ENCODE peak calls at places on chromosomes 11 and 22, in eight cellular contexts. L, E, S, U, J, A, V and G are unnamed samples.
A peak's percentile ranks its signal among the peaks of the same experiment; 100 is the strongest.

GRCh38 chr22:40265783-40266182 is 80.5 kb upstream of the ADSL start:
- DNase-seq in L (no peak), E (no peak), S (no peak), U (no peak), J (no peak), A (no peak), V (no peak), G (no peak)

GRCh38 chr11:119509969-119510401 is 87.0 kb upstream of the THY1 start:
- DNase-seq in L (no peak), E (no peak), S (peak; percentile 36), U (peak; percentile 67), J (peak; percentile 18), A (no peak), V (peak; percentile 98), G (no peak)

GRCh38 chr11:92225206-92225562 is 566 bp downstream of the FAT3 start:
- DNase-seq in L (peak; percentile 52), E (no peak), S (no peak), U (no peak), J (no peak), A (no peak), V (no peak), G (peak; percentile 51)

GRCh38 chr11:46202696-46203391 is 74.6 kb upstream of the CREB3L1 start:
- DNase-seq in L (no peak), E (no peak), S (no peak), U (no peak), J (no peak), A (no peak), V (no peak), G (no peak)

GRCh38 chr11:64876226-64876750 is 2.1 kb downstream of the EHD1 start:
- DNase-seq in L (no peak), E (no peak), S (no peak), U (no peak), J (no peak), A (no peak), V (peak; percentile 43), G (no peak)

GRCh38 chr22:48452766-48453165 is 1374.9 kb downstream of the BRD1 start:
- DNase-seq in L (no peak), E (no peak), S (no peak), U (no peak), J (no peak), A (no peak), V (no peak), G (no peak)

GRCh38 chr11:83292709-83293435 is 6.7 kb upstream of the CCDC90B start:
- DNase-seq in L (peak; percentile 95), E (peak; percentile 39), S (peak; percentile 75), U (peak; percentile 84), J (peak; percentile 72), A (peak; percentile 40), V (peak; percentile 93), G (peak; percentile 85)

GRCh38 chr22:17866621-17867020 is 92.4 kb upstream of the BID start:
- DNase-seq in L (no peak), E (no peak), S (no peak), U (no peak), J (no peak), A (no peak), V (no peak), G (no peak)

GRCh38 chr11:1297576-1298473 is 11.6 kb downstream of the TOLLIP start:
- DNase-seq in L (no peak), E (no peak), S (no peak), U (no peak), J (no peak), A (no peak), V (no peak), G (no peak)

GRCh38 chr11:65947133-65947532 is 1.9 kb downstream of the TSGA10IP start:
- DNase-seq in L (peak; percentile 44), E (no peak), S (no peak), U (no peak), J (no peak), A (no peak), V (no peak), G (no peak)

GRCh38 chr11:120867024-120867423 is 156.9 kb upstream of the TBCEL start:
- DNase-seq in L (no peak), E (no peak), S (no peak), U (no peak), J (no peak), A (no peak), V (no peak), G (no peak)

GRCh38 chr11:120867988-120868387 is 155.9 kb upstream of the TBCEL start:
- DNase-seq in L (no peak), E (no peak), S (no peak), U (peak; percentile 50), J (no peak), A (no peak), V (peak; percentile 35), G (no peak)

GRCh38 chr11:120869516-120870011 is 154.3 kb upstream of the TBCEL start:
- DNase-seq in L (no peak), E (no peak), S (peak; percentile 1), U (no peak), J (no peak), A (no peak), V (no peak), G (no peak)

GRCh38 chr11:120867531-120867930 is 156.4 kb upstream of the TBCEL start:
- DNase-seq in L (peak; percentile 49), E (no peak), S (no peak), U (peak; percentile 18), J (no peak), A (no peak), V (no peak), G (no peak)

GRCh38 chr11:120869097-120869496 is 154.8 kb upstream of the TBCEL start:
- DNase-seq in L (no peak), E (no peak), S (no peak), U (no peak), J (no peak), A (no peak), V (no peak), G (no peak)
- H3K4me2 ChIP-seq in L (no peak overlapping the region), E (no peak overlapping the region), S (no peak overlapping the region), U (no peak overlapping the region), J (no peak overlapping the region), A (no peak overlapping the region), V (no peak overlapping the region), G (no peak overlapping the region)

GRCh38 chr22:41562461-41562860 is 1.7 kb downstream of the CSDC2 start:
- DNase-seq in L (no peak), E (no peak), S (no peak), U (no peak), J (no peak), A (no peak), V (no peak), G (no peak)

GRCh38 chr22:41563051-41563711 is 2.4 kb downstream of the CSDC2 start:
- DNase-seq in L (peak; percentile 32), E (no peak), S (no peak), U (peak; percentile 60), J (no peak), A (no peak), V (peak; percentile 85), G (no peak)

GRCh38 chr22:41560095-41560487 is 719 bp upstream of the CSDC2 start:
- DNase-seq in L (no peak), E (no peak), S (no peak), U (no peak), J (peak; percentile 6), A (no peak), V (no peak), G (no peak)

GRCh38 chr22:41561335-41561734 is 525 bp downstream of the CSDC2 start:
- DNase-seq in L (peak; percentile 47), E (no peak), S (no peak), U (no peak), J (no peak), A (no peak), V (no peak), G (peak; percentile 40)

GRCh38 chr22:41561788-41562187 is 978 bp downstream of the CSDC2 start:
- DNase-seq in L (no peak), E (no peak), S (no peak), U (no peak), J (no peak), A (no peak), V (no peak), G (no peak)
- H3K4me3 ChIP-seq in L (no peak overlapping the region), E (no peak overlapping the region), S (no peak overlapping the region), U (no peak overlapping the region), J (no peak overlapping the region), A (peak overlapping the region; percentile 56), V (no peak overlapping the region), G (no peak overlapping the region)

GRCh38 chr11:6200975-6201374 is 2.0 kb downstream of the OR52W1 start:
- DNase-seq in L (no peak), E (no peak), S (no peak), U (no peak), J (no peak), A (no peak), V (no peak), G (no peak)
- TF ChIP-seq EZH2phosphoT487 in L (no peak), E (no peak), S (no peak), U (no peak), J (no peak), A (no peak), V (no peak), G (no peak)

DNA sequence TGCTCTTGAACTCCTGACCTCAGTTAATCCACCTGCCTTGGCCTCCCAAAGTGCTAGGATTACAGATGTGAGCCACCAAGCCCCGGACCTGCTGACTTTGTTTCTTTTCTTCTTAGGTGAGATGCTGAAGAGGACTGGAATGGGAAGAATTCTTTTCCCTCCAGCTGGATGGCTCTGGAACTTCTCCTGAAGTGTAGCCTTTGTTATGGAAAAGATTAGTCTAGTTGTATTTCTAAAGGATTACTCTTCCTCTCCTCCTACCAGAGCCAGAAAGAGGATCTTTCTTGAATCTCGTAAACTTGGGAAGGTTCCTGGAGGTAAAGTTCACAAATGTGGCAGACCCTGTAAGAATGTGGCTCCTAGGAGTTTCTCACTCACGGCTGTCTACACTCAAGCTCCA is 95.4 kb upstream of the LARGE1 start:
- DNase-seq in L (peak; percentile 36), E (no peak), S (no peak), U (no peak), J (no peak), A (no peak), V (no peak), G (no peak)
- H3K4me2 ChIP-seq in L (no peak overlapping the region), E (no peak overlapping the region), S (no peak overlapping the region), U (no peak overlapping the region), J (no peak overlapping the region), A (no peak overlapping the region), V (no peak overlapping the region), G (no peak overlapping the region)

DNA sequence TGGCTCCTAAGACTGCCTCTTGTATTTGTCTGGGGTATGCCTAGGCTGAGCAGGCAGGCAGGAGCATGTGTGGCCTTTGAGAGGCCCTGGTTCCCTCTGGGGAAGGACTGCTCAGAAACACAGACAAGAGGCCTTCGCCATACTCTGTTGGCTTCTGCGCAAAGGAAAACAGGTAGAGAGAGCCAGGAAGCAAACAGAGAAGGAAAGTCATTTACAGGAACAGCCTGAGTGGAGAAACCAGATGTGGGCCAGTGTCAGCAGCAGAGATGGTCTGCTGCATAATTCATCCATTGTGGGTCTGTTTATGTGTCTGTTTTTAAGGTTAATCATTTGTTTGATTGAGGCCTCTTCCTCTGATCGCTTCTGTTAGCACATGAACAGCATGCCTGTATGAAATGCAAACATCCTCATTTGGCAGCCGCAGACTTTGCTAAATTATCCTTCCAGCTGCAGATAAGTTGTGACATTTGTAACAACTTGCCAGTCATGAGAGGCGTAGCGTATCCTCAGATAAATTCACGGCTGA is 119.4 kb downstream of the GALNT18 start:
- DNase-seq in L (no peak), E (no peak), S (no peak), U (no peak), J (no peak), A (peak; percentile 47), V (no peak), G (no peak)
- H3K4me3 ChIP-seq in L (no peak overlapping the region), E (no peak overlapping the region), S (no peak overlapping the region), U (no peak overlapping the region), J (no peak overlapping the region), A (no peak overlapping the region), V (no peak overlapping the region), G (no peak overlapping the region)

GRCh38 chr22:30038219-30038618 is 42.0 kb upstream of the HORMAD2 start:
- DNase-seq in L (no peak), E (no peak), S (no peak), U (peak; percentile 15), J (no peak), A (no peak), V (peak; percentile 78), G (no peak)
- TF ChIP-seq EZH2phosphoT487 in L (no peak), E (no peak), S (no peak), U (no peak), J (no peak), A (no peak), V (no peak), G (no peak)